ENCODE peak calls at places on chromosome 2, in seven cellular contexts. Y is upper lobe of right lung; L is tibial artery; H is mucosa of descending colon; C is CD8-positive, alpha-beta memory T cell; Z is fibroblast of lung; R is mammary epithelial cell. X is an unnamed sample.

GRCh38 chr2:41937464-41937861 is 110.4 kb upstream of the PKDCC start:
- DNase-seq in Y (no peak), L (no peak), H (no peak), C (no peak), Z (peak; percentile 77), R (no peak), X (no peak)

GRCh38 chr2:105977212-105977611 is 216.9 kb downstream of the UXS1 start:
- DNase-seq in Y (no peak), L (no peak), H (no peak), C (no peak), Z (peak; percentile 92), R (peak; percentile 90), X (no peak)

GRCh38 chr2:240204431-240205276 is 64.2 kb upstream of the OTOS start:
- DNase-seq in Y (peak; percentile 36), L (peak; percentile 49), H (no peak), C (no peak), Z (no peak), R (no peak), X (peak; percentile 34)

GRCh38 chr2:222301296-222301997 is 2.6 kb upstream of the PAX3 start:
- DNase-seq in Y (no peak), L (no peak), H (no peak), C (no peak), Z (no peak), R (no peak), X (no peak)

GRCh38 chr2:55365303-55365702 is 54.4 kb downstream of the CCDC88A start:
- DNase-seq in Y (no peak), L (no peak), H (no peak), C (no peak), Z (peak; percentile 22), R (no peak), X (no peak)

GRCh38 chr2:84832772-84833461 is 48.0 kb downstream of the TRABD2A start:
- DNase-seq in Y (no peak), L (peak; percentile 66), H (no peak), C (no peak), Z (no peak), R (no peak), X (peak; percentile 18)

GRCh38 chr2:57080035-57080434 is 896.2 kb downstream of the CCDC85A start:
- DNase-seq in Y (no peak), L (no peak), H (no peak), C (no peak), Z (peak; percentile 19), R (peak; percentile 78), X (no peak)

GRCh38 chr2:35251156-35251555 is 1104.4 kb upstream of the CRIM1 start:
- DNase-seq in Y (no peak), L (no peak), H (no peak), C (no peak), Z (no peak), R (no peak), X (no peak)

GRCh38 chr2:191892391-191892790 is 45.5 kb upstream of the CAVIN2 start:
- DNase-seq in Y (no peak), L (no peak), H (no peak), C (no peak), Z (peak; percentile 81), R (peak; percentile 77), X (no peak)

GRCh38 chr2:181239400-181239799 is 217.8 kb upstream of the ITGA4 start:
- DNase-seq in Y (no peak), L (no peak), H (no peak), C (peak; percentile 9), Z (no peak), R (no peak), X (no peak)

GRCh38 chr2:234437642-234438321 is 59.1 kb downstream of the ARL4C start:
- DNase-seq in Y (no peak), L (no peak), H (no peak), C (no peak), Z (no peak), R (peak; percentile 82), X (peak; percentile 24)

GRCh38 chr2:53715568-53715967 is 52.0 kb upstream of the CHAC2 start:
- DNase-seq in Y (no peak), L (no peak), H (no peak), C (no peak), Z (peak; percentile 6), R (no peak), X (no peak)

GRCh38 chr2:74407682-74408081 is 13.7 kb downstream of the C2orf81 start:
- DNase-seq in Y (no peak), L (no peak), H (no peak), C (no peak), Z (no peak), R (no peak), X (no peak)

GRCh38 chr2:164705412-164706167 is 84.3 kb upstream of the GRB14 start:
- DNase-seq in Y (peak; percentile 73), L (no peak), H (no peak), C (no peak), Z (no peak), R (no peak), X (no peak)

GRCh38 chr2:12080360-12080759 is 333.9 kb downstream of the LPIN1 start:
- DNase-seq in Y (no peak), L (no peak), H (no peak), C (no peak), Z (no peak), R (no peak), X (no peak)

GRCh38 chr2:71591044-71591443 is 137.7 kb downstream of the DYSF start:
- DNase-seq in Y (no peak), L (no peak), H (no peak), C (no peak), Z (no peak), R (no peak), X (no peak)

GRCh38 chr2:37798315-37799005 is 126.6 kb upstream of the RMDN2 start:
- DNase-seq in Y (no peak), L (no peak), H (no peak), C (no peak), Z (peak; percentile 67), R (no peak), X (no peak)

GRCh38 chr2:150570712-150571111 is 83.2 kb upstream of the RND3 start:
- DNase-seq in Y (no peak), L (no peak), H (no peak), C (no peak), Z (peak; percentile 96), R (peak; percentile 73), X (no peak)

GRCh38 chr2:26651458-26652155 is 10.4 kb upstream of the CIB4 start:
- DNase-seq in Y (peak; percentile 10), L (peak; percentile 10), H (no peak), C (no peak), Z (no peak), R (no peak), X (no peak)

GRCh38 chr2:100517556-100517955 is 45.2 kb upstream of the PDCL3 start:
- DNase-seq in Y (no peak), L (no peak), H (no peak), C (no peak), Z (no peak), R (no peak), X (no peak)

GRCh38 chr2:16747706-16748105 is 82.1 kb upstream of the CYRIA start:
- DNase-seq in Y (no peak), L (no peak), H (no peak), C (no peak), Z (no peak), R (no peak), X (no peak)

GRCh38 chr2:73942664-73943063 is 16.0 kb downstream of the DGUOK start:
- DNase-seq in Y (no peak), L (no peak), H (no peak), C (no peak), Z (no peak), R (no peak), X (no peak)

GRCh38 chr2:218070587-218070986 is 1.5 kb downstream of the RUFY4 start:
- DNase-seq in Y (no peak), L (no peak), H (no peak), C (no peak), Z (no peak), R (no peak), X (no peak)

GRCh38 chr2:124888431-124888830 is 863.3 kb downstream of the CNTNAP5 start:
- DNase-seq in Y (no peak), L (no peak), H (no peak), C (no peak), Z (peak; percentile 27), R (no peak), X (no peak)

GRCh38 chr2:12009323-12009905 is 263.0 kb downstream of the LPIN1 start:
- DNase-seq in Y (no peak), L (no peak), H (no peak), C (no peak), Z (no peak), R (no peak), X (no peak)

GRCh38 chr2:212357606-212358005 is 181.0 kb downstream of the ERBB4 start:
- DNase-seq in Y (no peak), L (no peak), H (no peak), C (no peak), Z (no peak), R (no peak), X (no peak)

GRCh38 chr2:171432969-171433762 is 624 bp downstream of the METTL8 start:
- DNase-seq in Y (no peak), L (no peak), H (peak; percentile 66), C (peak; percentile 25), Z (peak; percentile 22), R (peak; percentile 85), X (no peak)

GRCh38 chr2:211877061-211877460 is 661.5 kb downstream of the ERBB4 start:
- DNase-seq in Y (no peak), L (no peak), H (no peak), C (no peak), Z (peak; percentile 17), R (no peak), X (no peak)

DNA sequence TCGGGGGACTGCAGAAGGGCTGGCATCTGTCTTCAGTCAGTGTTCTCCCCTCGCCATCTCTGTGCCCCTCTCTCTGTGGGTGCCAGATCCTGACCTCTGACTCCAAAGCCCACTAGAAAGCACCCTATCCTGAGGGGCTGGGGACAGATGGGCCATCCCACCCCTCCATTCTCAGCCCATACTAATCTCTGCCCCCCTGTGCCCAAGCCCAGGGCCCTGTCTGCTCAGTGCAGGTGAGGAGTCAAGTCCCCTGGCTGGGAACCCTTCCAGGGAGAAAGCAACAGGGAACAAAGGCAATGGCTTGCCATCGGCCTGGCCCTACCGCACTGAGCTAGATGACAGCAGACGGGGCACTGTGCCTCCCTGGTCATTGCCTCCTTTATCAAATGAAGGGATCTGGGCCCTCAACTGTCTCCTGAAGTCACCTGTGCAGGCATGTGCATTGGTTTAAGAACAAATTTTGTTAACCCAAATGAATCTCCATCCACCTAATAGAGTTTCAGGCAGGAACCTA is 42.7 kb upstream of the ID2 start:
- DNase-seq in Y (no peak), L (no peak), H (no peak), C (no peak), Z (no peak), R (no peak), X (no peak)
- H3K4me1 ChIP-seq in Y (peaks cover 2% of the 10 kb centered on the region), L (no peaks in the 10 kb centered on the region), H (no peaks in the 10 kb centered on the region), C (no peaks in the 10 kb centered on the region), Z (peaks cover 23% of the 10 kb centered on the region), R (no peaks in the 10 kb centered on the region), X (peaks cover 8% of the 10 kb centered on the region)

GRCh38 chr2:169361706-169362345 is 508 bp downstream of the LRP2 start:
- DNase-seq in Y (peak; percentile 72), L (no peak), H (peak; percentile 27), C (no peak), Z (peak; percentile 11), R (peak; percentile 4), X (no peak)
- H3K4me3 ChIP-seq in Y (peak overlapping the region; percentile 58), L (peak overlapping the region; percentile 60), H (no peak overlapping the region), C (peak overlapping the region; percentile 71), Z (peak overlapping the region; percentile 40), R (no peak overlapping the region), X (peak overlapping the region; percentile 68)

GRCh38 chr2:99410276-99410675 is 73.1 kb downstream of the EIF5B start:
- DNase-seq in Y (no peak), L (no peak), H (no peak), C (no peak), Z (no peak), R (no peak), X (no peak)
- H3K36me3 ChIP-seq in Y (peaks cover 91% of the 10 kb centered on the region), L (peaks cover 69% of the 10 kb centered on the region), H (no peaks in the 10 kb centered on the region), C (peaks cover 18% of the 10 kb centered on the region), Z (peaks cover 6% of the 10 kb centered on the region), R (peaks cover 22% of the 10 kb centered on the region), X (peaks cover 96% of the 10 kb centered on the region)

GRCh38 chr2:166238176-166238575 is 110.4 kb upstream of the SCN1A start:
- DNase-seq in Y (no peak), L (no peak), H (no peak), C (no peak), Z (peak; percentile 11), R (no peak), X (no peak)
- H3K4me1 ChIP-seq in Y (no peaks in the 10 kb centered on the region), L (no peaks in the 10 kb centered on the region), H (no peaks in the 10 kb centered on the region), C (no peaks in the 10 kb centered on the region), Z (peaks cover 13% of the 10 kb centered on the region), R (peaks cover 9% of the 10 kb centered on the region), X (no peaks in the 10 kb centered on the region)